ENCODE peak calls at places on chromosomes 3 and 15, in eight cellular contexts. D is breast epithelium; V is right cardiac atrium; L is NCI-H2171 treated with DMSO at 0.1 percent for 48 hours; B is activated effector memory CD4-positive, alpha-beta T cell treated with Interleukin-2 at 50 U/mL for 16 hours; Z is GM23248; A is gastrocnemius medialis; O is tibial nerve. W is an unnamed sample.

GRCh38 chr15:58793862-58794261 is 22.8 kb downstream of the MINDY2 start:
- DNase-seq in D (no peak), V (no peak), L (no peak), B (no peak), Z (no peak), A (no peak), O (no peak), W (no peak)

GRCh38 chr15:80202641-80203360 is 49.2 kb downstream of the CTXND1 start:
- DNase-seq in D (no peak), V (no peak), L (peak; percentile 42), B (no peak), Z (no peak), A (no peak), O (no peak), W (no peak)

GRCh38 chr15:92819312-92820232 is 80.6 kb upstream of the CHD2 start:
- DNase-seq in D (no peak), V (no peak), L (no peak), B (no peak), Z (peak; percentile 39), A (no peak), O (no peak), W (peak; percentile 73)

GRCh38 chr3:126487151-126487771 is 11.6 kb upstream of the ZXDC start:
- DNase-seq in D (no peak), V (no peak), L (no peak), B (no peak), Z (peak; percentile 73), A (no peak), O (no peak), W (peak; percentile 62)

GRCh38 chr3:73716418-73716817 is 91.7 kb upstream of the PDZRN3 start:
- DNase-seq in D (no peak), V (no peak), L (no peak), B (no peak), Z (peak; percentile 77), A (no peak), O (no peak), W (no peak)

GRCh38 chr3:71056327-71056726 is 527.2 kb downstream of the FOXP1 start:
- DNase-seq in D (no peak), V (no peak), L (no peak), B (no peak), Z (peak; percentile 89), A (no peak), O (no peak), W (no peak)

GRCh38 chr15:43410572-43411214 is 39.8 kb downstream of the TUBGCP4 start:
- DNase-seq in D (no peak), V (no peak), L (no peak), B (no peak), Z (peak; percentile 75), A (no peak), O (no peak), W (no peak)

GRCh38 chr15:94844533-94845390 is 613.4 kb downstream of the MCTP2 start:
- DNase-seq in D (no peak), V (peak; percentile 91), L (no peak), B (no peak), Z (peak; percentile 5), A (peak; percentile 17), O (peak; percentile 37), W (no peak)

GRCh38 chr15:99651023-99651807 is 82.0 kb downstream of the LYSMD4 start:
- DNase-seq in D (no peak), V (no peak), L (no peak), B (no peak), Z (peak; percentile 92), A (no peak), O (no peak), W (no peak)

GRCh38 chr15:38300395-38300794 is 47.8 kb downstream of the SPRED1 start:
- DNase-seq in D (no peak), V (no peak), L (no peak), B (no peak), Z (peak; percentile 37), A (no peak), O (no peak), W (no peak)

GRCh38 chr15:92021765-92022164 is 168.3 kb downstream of the SLCO3A1 start:
- DNase-seq in D (no peak), V (no peak), L (peak; percentile 22), B (no peak), Z (no peak), A (no peak), O (no peak), W (peak; percentile 72)

GRCh38 chr15:69665641-69666091 is 213.0 kb downstream of the RPLP1 start:
- DNase-seq in D (no peak), V (no peak), L (no peak), B (no peak), Z (no peak), A (no peak), O (no peak), W (no peak)

GRCh38 chr3:44045476-44046275 is 196.0 kb upstream of the TOPAZ1 start:
- DNase-seq in D (no peak), V (no peak), L (peak; percentile 16), B (no peak), Z (no peak), A (no peak), O (peak; percentile 38), W (no peak)

GRCh38 chr15:66411190-66411589 is 24.5 kb downstream of the MAP2K1 start:
- DNase-seq in D (no peak), V (no peak), L (no peak), B (no peak), Z (no peak), A (no peak), O (no peak), W (no peak)

GRCh38 chr3:67692621-67693020 is 38.2 kb upstream of the SUCLG2 start:
- DNase-seq in D (no peak), V (no peak), L (no peak), B (no peak), Z (no peak), A (no peak), O (no peak), W (no peak)

GRCh38 chr3:67863869-67864268 is 209.5 kb upstream of the SUCLG2 start:
- DNase-seq in D (no peak), V (no peak), L (no peak), B (no peak), Z (peak; percentile 3), A (no peak), O (no peak), W (no peak)

GRCh38 chr15:68816158-68816557 is 4.5 kb downstream of the ANP32A start:
- DNase-seq in D (no peak), V (no peak), L (no peak), B (no peak), Z (no peak), A (no peak), O (no peak), W (no peak)